ENCODE peak calls at places on chromosomes 5 and 9, in four cellular contexts. R, P, I and T are unnamed samples. For H3K36me3 and H3K27me3, the result is how much of the 10 kb centered on the place peaks cover.

GRCh38 chr5:10201223-10201868 is 48.3 kb downstream of the ATPSCKMT start:
- DNase-seq in R (no peak), I (no peak), P (no peak), T (no peak)

GRCh38 chr5:134647750-134648424 is 698 bp upstream of the SEC24A start:
- DNase-seq in P (no peak), R (no peak), I (no peak), T (no peak)

GRCh38 chr5:181190711-181191525 is 14.1 kb downstream of the TRIM7 start:
- DNase-seq in I (no peak), R (peak), P (peak), T (peak)

GRCh38 chr5:104430977-104431620 is 868.5 kb upstream of the NUDT12 start:
- DNase-seq in P (no peak), I (no peak), R (no peak), T (no peak)

GRCh38 chr5:148414848-148415247 is 31.1 kb downstream of the FBXO38 start:
- DNase-seq in I (no peak), R (peak), P (no peak), T (no peak)

GRCh38 chr9:23826120-23826629 is at the start of gene ELAVL2:
- DNase-seq in R (peak), I (no peak), P (no peak), T (no peak)

GRCh38 chr5:180113660-180114303 is 42.2 kb upstream of the RNF130 start:
- DNase-seq in R (no peak), P (no peak), I (no peak), T (peak)

GRCh38 chr9:71819115-71819739 is 50.9 kb upstream of the CEMIP2 start:
- DNase-seq in P (no peak), R (peak), I (peak), T (no peak)

GRCh38 chr5:35285011-35285410 is 54.7 kb upstream of the PRLR start:
- DNase-seq in R (no peak), P (no peak), I (no peak), T (no peak)

GRCh38 chr5:115857621-115858349 is 16.1 kb downstream of the AP3S1 start:
- DNase-seq in I (no peak), R (no peak), P (no peak), T (no peak)

GRCh38 chr5:60688980-60689379 is 11.0 kb downstream of the DEPDC1B start:
- DNase-seq in I (no peak), R (no peak), P (no peak), T (no peak)

GRCh38 chr5:142063878-142064331 is 44.7 kb upstream of the NDFIP1 start:
- DNase-seq in I (peak), P (peak), R (peak), T (peak)

GRCh38 chr5:10145922-10146321 is 103.8 kb downstream of the ATPSCKMT start:
- DNase-seq in I (no peak), R (no peak), P (peak), T (no peak)

GRCh38 chr5:136203303-136203922 is 10.5 kb upstream of the SMIM32 start:
- DNase-seq in P (no peak), R (no peak), I (no peak), T (no peak)

GRCh38 chr9:71767421-71768321 is 642 bp downstream of the CEMIP2 start:
- DNase-seq in R (peak), I (no peak), P (no peak), T (peak)

GRCh38 chr9:113349044-113349433 is 302 bp upstream of the BSPRY start:
- DNase-seq in P (no peak), R (no peak), I (no peak), T (no peak)

GRCh38 chr9:89770779-89771178 is 166.0 kb downstream of the GADD45G start:
- DNase-seq in P (no peak), I (no peak), R (peak), T (no peak)

GRCh38 chr5:127254729-127255284 is 35.8 kb upstream of the MEGF10 start:
- DNase-seq in I (no peak), R (no peak), P (peak), T (no peak)

GRCh38 chr5:112146323-112146848 is 272.7 kb downstream of the EPB41L4A start:
- DNase-seq in P (no peak), I (no peak), R (peak), T (no peak)

GRCh38 chr5:144531191-144531590 is 360.5 kb downstream of the KCTD16 start:
- DNase-seq in P (no peak), R (no peak), I (no peak), T (no peak)

GRCh38 chr5:83564069-83564749 is 92.7 kb downstream of the VCAN start:
- DNase-seq in I (no peak), P (no peak), R (no peak), T (no peak)

GRCh38 chr5:146188358-146188757 is 5.9 kb upstream of the LARS1 start:
- DNase-seq in I (no peak), R (no peak), P (peak), T (no peak)

GRCh38 chr5:60722416-60722815 is 22.4 kb upstream of the DEPDC1B start:
- DNase-seq in I (no peak), R (no peak), P (no peak), T (no peak)

GRCh38 chr5:79346420-79346824 is 110.5 kb downstream of the JMY start:
- DNase-seq in P (peak), R (no peak), I (no peak), T (no peak)

GRCh38 chr9:89372230-89372816 is 54.0 kb downstream of the SECISBP2 start:
- DNase-seq in R (no peak), P (peak), I (peak), T (no peak)

GRCh38 chr5:68957591-68957990 is 136.2 kb upstream of the SLC30A5 start:
- DNase-seq in R (no peak), P (no peak), I (no peak), T (no peak)

GRCh38 chr5:127076730-127077129 is 3.4 kb upstream of the C5orf63 start:
- DNase-seq in R (peak), I (no peak), P (peak), T (no peak)

GRCh38 chr9:117777823-117778222 is 73.6 kb downstream of the TLR4 start:
- DNase-seq in R (peak), I (no peak), P (no peak), T (no peak)

GRCh38 chr9:84754896-84755295 is 85.4 kb downstream of the NTRK2 start:
- DNase-seq in R (no peak), I (no peak), P (no peak), T (no peak)

GRCh38 chr9:93267091-93267541 is 83.2 kb downstream of the WNK2 start:
- DNase-seq in P (no peak), I (no peak), R (no peak), T (peak)

GRCh38 chr5:2894347-2895135 is 143.1 kb upstream of the IRX2 start:
- DNase-seq in R (no peak), I (no peak), P (no peak), T (no peak)

GRCh38 chr9:84101892-84102632 is 121.5 kb downstream of the RMI1 start:
- DNase-seq in P (no peak), I (no peak), R (no peak), T (no peak)

GRCh38 chr9:93679536-93680444 is 103.4 kb downstream of the PHF2 start:
- DNase-seq in R (peak), I (no peak), P (no peak), T (no peak)

GRCh38 chr5:72379936-72380335 is 59.8 kb downstream of the PTCD2 start:
- DNase-seq in I (no peak), R (no peak), P (no peak), T (no peak)

GRCh38 chr5:143506881-143507552 is 103.5 kb upstream of the NR3C1 start:
- DNase-seq in I (no peak), R (no peak), P (peak), T (no peak)

GRCh38 chr9:79382468-79382867 is 189.3 kb upstream of the TLE4 start:
- DNase-seq in P (no peak), I (no peak), R (no peak), T (no peak)

GRCh38 chr9:132539071-132539470 is 43.3 kb upstream of the BARHL1 start:
- DNase-seq in P (no peak), I (no peak), R (no peak), T (no peak)

GRCh38 chr5:147317978-147318684 is 83.3 kb downstream of the STK32A start:
- DNase-seq in R (no peak), I (no peak), P (no peak), T (no peak)

GRCh38 chr9:96497117-96497399 is 47.1 kb downstream of the HABP4 start:
- DNase-seq in I (no peak), P (no peak), R (no peak), T (no peak)

DNA sequence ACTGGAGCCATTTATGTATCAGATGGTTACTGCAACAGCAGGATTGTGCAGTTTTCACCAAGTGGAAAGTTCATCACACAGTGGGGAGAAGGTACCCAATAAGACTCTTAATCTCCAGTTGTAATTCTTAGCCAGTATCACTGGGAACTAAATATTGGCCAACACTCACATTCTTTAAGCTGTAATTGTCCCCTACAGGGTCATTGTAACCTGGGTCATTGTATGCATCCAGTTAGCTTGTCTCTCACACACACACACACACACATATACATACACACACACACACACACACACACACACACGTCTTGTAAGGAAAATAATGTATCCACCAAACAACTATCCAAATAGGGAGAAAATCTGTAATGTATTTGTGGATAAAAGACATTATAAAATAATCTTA is 113.0 kb downstream of the GIN1 start:
- DNase-seq in R (no peak), I (no peak), P (no peak), T (no peak)
- H3K36me3 ChIP-seq in R (under half), I (under half), P (under half), T (under half)

GRCh38 chr5:96172436-96172835 is 210.8 kb upstream of the ELL2 start:
- DNase-seq in P (no peak), R (no peak), I (no peak), T (no peak)
- H3K27me3 ChIP-seq in P (under half), R (under half), I (under half), T (under half)

GRCh38 chr9:136712690-136713554 is 550 bp downstream of the DIPK1B start:
- DNase-seq in I (no peak), P (no peak), R (no peak), T (no peak)
- H3K4me3 ChIP-seq in I (no peak), P (peak), R (peak), T (peak)

DNA sequence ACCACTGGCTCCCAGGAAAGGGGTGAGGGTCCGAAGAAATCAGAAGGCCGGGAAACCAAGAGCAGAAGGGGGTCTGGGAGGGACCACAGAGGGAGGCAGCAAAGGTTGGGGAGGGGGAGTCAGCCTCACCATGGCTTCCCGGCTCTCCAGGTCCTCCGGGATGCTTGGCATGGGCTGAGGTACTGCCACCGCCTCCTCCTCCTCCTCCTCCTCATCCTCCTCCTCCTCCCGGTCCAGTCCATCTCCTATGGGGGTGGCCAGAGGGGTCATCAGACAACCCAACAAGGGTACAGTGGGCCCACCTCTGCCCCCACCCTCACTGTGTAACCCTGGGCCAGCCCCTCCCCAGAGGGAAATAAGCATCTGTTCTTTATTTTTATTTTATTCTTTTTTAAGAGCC is 17.5 kb downstream of the GOLGA2 start:
- DNase-seq in P (no peak), R (no peak), I (no peak), T (no peak)
- H3K36me3 ChIP-seq in P (under half), R (under half), I (under half), T (half or more)

DNA sequence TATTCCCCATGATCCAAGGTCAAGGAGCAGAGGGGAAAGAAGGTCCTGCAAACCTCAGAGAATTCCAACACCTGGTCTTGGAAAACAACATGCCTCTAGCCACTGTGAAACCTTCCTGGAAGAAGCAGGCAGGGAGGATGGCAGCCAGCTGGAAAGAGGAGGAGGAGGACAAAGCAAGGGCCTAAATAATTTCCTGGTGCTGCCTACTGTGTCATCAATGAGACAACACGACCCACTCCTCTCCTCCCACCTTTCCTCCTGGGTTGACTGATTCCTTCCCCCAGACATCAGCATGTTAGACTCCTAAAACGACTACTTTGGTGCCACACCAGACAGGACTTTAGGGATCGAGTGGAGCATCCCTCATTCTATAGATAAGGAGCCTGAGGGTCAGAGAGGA is 78.8 kb downstream of the KLHL3 start:
- DNase-seq in R (no peak), P (no peak), I (no peak), T (no peak)
- H3K27me3 ChIP-seq in R (under half), P (under half), I (under half), T (under half)

GRCh38 chr9:131098391-131099087 is 2.2 kb downstream of the AIF1L start:
- DNase-seq in P (no peak), R (peak), I (no peak), T (no peak)
- H3K4me3 ChIP-seq in P (no peak), R (peak), I (no peak), T (peak)

GRCh38 chr5:65577141-65577540 is 14.0 kb downstream of the PPWD1 start:
- DNase-seq in I (no peak), P (no peak), R (no peak), T (no peak)
- H3K36me3 ChIP-seq in I (under half), P (half or more), R (under half), T (half or more)

DNA sequence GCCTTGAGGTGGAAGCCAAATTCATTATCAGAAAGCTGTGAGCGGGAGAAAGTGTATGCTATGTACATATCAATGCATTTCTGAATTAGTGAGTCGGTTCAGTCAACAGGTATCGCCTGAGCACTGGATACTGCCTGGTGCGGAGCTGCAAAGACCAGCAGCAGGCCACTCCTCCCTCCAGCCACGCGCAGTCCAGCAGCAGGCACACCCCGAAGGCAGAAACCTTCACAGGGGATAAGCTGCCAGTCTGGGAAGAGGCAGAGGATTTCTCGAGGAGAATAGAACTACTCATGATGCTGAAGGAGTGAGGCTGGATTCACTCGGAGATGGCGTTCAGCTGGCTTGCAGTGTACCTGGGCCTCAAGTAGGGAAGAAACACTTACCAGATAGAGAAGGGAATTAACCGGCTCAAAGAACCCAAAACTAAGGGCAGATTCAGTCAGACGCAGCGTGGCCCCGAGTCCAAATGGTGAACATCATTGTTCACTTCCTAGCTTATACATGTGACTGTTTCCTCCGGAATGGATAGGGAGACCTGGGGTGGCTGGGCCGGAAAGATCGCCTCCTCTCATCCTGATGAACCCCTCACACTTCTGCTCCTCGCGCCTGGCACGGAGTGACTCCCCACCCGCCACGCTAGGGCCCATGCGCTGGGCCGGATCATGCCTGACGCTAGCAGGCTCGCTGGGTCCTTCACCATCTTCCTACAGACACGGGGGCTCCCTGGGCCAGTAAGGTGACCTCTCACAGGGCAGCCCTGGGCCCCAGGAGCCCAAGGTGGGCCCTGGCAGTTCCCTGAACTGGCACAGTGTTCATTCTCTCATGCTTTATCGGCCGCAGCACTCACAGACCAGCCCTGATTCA is 78.1 kb upstream of the SPATA31C2 start:
- DNase-seq in P (no peak), R (no peak), I (no peak), T (no peak)
- H3K27me3 ChIP-seq in P (under half), R (under half), I (under half), T (under half)